ENCODE peak calls at places on chromosomes 7 and 10, in five cellular contexts. G is left ventricle myocardium inferior; Y is upper lobe of right lung; C is lower lobe of right lung; R is CD8-positive, alpha-beta T cell. E is an unnamed sample.
A peak's percentile ranks its signal among the peaks of the same experiment; 100 is the strongest.

GRCh38 chr10:119333146-119333792 is 125.9 kb downstream of the GRK5 start:
- DNase-seq in Y (no peak), G (no peak), R (peak; percentile 28), C (no peak), E (no peak)

GRCh38 chr10:68135362-68135761 is 26.1 kb downstream of the MYPN start:
- DNase-seq in R (no peak), G (no peak), Y (no peak), C (no peak), E (no peak)

GRCh38 chr7:133252858-133253521 is at the start of gene EXOC4:
- DNase-seq in R (peak; percentile 87), C (peak; percentile 87), G (peak; percentile 83), Y (peak; percentile 87), E (peak; percentile 79)

GRCh38 chr7:17339952-17340351 is 41.5 kb downstream of the AHR start:
- DNase-seq in R (no peak), G (no peak), C (no peak), Y (no peak), E (no peak)

GRCh38 chr10:90125406-90125805 is 424.0 kb downstream of the KIF20B start:
- DNase-seq in R (no peak), C (no peak), Y (no peak), G (no peak), E (no peak)

GRCh38 chr10:75211007-75211735 is 575 bp downstream of the VDAC2 start:
- DNase-seq in Y (no peak), G (no peak), C (no peak), R (no peak), E (no peak)

GRCh38 chr10:34080485-34081346 is 734.4 kb downstream of the PARD3 start:
- DNase-seq in R (no peak), Y (no peak), G (peak; percentile 44), C (no peak), E (no peak)

GRCh38 chr7:127474457-127474856 is 81.9 kb upstream of the ZNF800 start:
- DNase-seq in G (no peak), Y (no peak), R (no peak), C (no peak), E (no peak)

GRCh38 chr10:5684971-5685763 is 529 bp downstream of the TASOR2 start:
- DNase-seq in C (peak; percentile 75), G (peak; percentile 64), Y (peak; percentile 84), R (peak; percentile 55), E (no peak)

GRCh38 chr7:123570390-123571182 is 13.0 kb upstream of the NDUFA5 start:
- DNase-seq in R (no peak), G (no peak), C (no peak), Y (no peak), E (no peak)

GRCh38 chr7:48309720-48310119 is 138.5 kb downstream of the ABCA13 start:
- DNase-seq in G (no peak), Y (no peak), C (no peak), R (no peak), E (no peak)

GRCh38 chr10:133039107-133039822 is 48.5 kb upstream of the ADGRA1 start:
- DNase-seq in R (no peak), C (no peak), Y (no peak), G (no peak), E (no peak)

GRCh38 chr10:69211104-69211503 is 9.0 kb upstream of the HKDC1 start:
- DNase-seq in Y (no peak), G (no peak), C (no peak), R (no peak), E (no peak)

GRCh38 chr10:71643904-71644303 is 75.7 kb downstream of the C10orf105 start:
- DNase-seq in G (no peak), Y (no peak), R (no peak), C (no peak), E (no peak)
- TF ChIP-seq CTCF in G (no peak), Y (no peak), R (no peak), C (no peak), E (no peak)

GRCh38 chr10:110216240-110216639 is 8.8 kb downstream of the MXI1 start:
- DNase-seq in G (no peak), Y (no peak), R (no peak), C (no peak), E (no peak)

GRCh38 chr10:110216942-110217341 is 9.5 kb downstream of the MXI1 start:
- DNase-seq in R (no peak), Y (no peak), C (no peak), G (no peak), E (no peak)

GRCh38 chr10:110215751-110216150 is 8.3 kb downstream of the MXI1 start:
- DNase-seq in Y (no peak), G (no peak), C (no peak), R (no peak), E (no peak)

GRCh38 chr10:110218627-110219026 is 11.2 kb downstream of the MXI1 start:
- DNase-seq in G (no peak), C (peak; percentile 57), R (no peak), Y (no peak), E (no peak)

GRCh38 chr10:110217609-110218008 is 10.2 kb downstream of the MXI1 start:
- DNase-seq in G (no peak), R (no peak), Y (no peak), C (no peak), E (no peak)
- H3K4me1 ChIP-seq in G (peaks cover 100% of the 10 kb centered on the region), R (peaks cover 12% of the 10 kb centered on the region), Y (peaks cover 21% of the 10 kb centered on the region), C (peaks cover 42% of the 10 kb centered on the region), E (peaks cover 14% of the 10 kb centered on the region)

GRCh38 chr7:2759736-2760097 is 71.7 kb downstream of the AMZ1 start:
- DNase-seq in C (no peak), R (no peak), G (no peak), Y (no peak), E (no peak)

GRCh38 chr7:2761131-2761624 is 73.2 kb downstream of the AMZ1 start:
- DNase-seq in G (no peak), C (no peak), R (no peak), Y (no peak), E (no peak)

GRCh38 chr7:2760098-2760889 is 72.3 kb downstream of the AMZ1 start:
- DNase-seq in R (no peak), C (peak; percentile 72), G (peak; percentile 52), Y (peak; percentile 73), E (no peak)

GRCh38 chr7:2763607-2764006 is 75.6 kb downstream of the AMZ1 start:
- DNase-seq in R (no peak), Y (no peak), C (no peak), G (no peak), E (no peak)

GRCh38 chr7:2761801-2762497 is 73.9 kb downstream of the AMZ1 start:
- DNase-seq in R (no peak), Y (no peak), C (no peak), G (no peak), E (no peak)
- TF ChIP-seq CTCF in R (no peak), Y (no peak), C (no peak), G (no peak), E (no peak)

GRCh38 chr10:70459061-70459770 is 17.7 kb upstream of the NODAL start:
- DNase-seq in C (no peak), R (no peak), G (no peak), Y (no peak), E (no peak)
- H3K4me1 ChIP-seq in C (peaks cover 33% of the 10 kb centered on the region), R (peaks cover 11% of the 10 kb centered on the region), G (peaks cover 53% of the 10 kb centered on the region), Y (peaks cover 18% of the 10 kb centered on the region), E (no peaks in the 10 kb centered on the region)

GRCh38 chr7:38330861-38331709 is 57.6 kb upstream of the TARP start:
- DNase-seq in C (no peak), Y (no peak), R (no peak), G (no peak), E (no peak)
- TF ChIP-seq CTCF in C (no peak), Y (no peak), R (peak; percentile 37), G (no peak), E (no peak)

GRCh38 chr10:11719496-11719895 is 22.7 kb upstream of the ECHDC3 start:
- DNase-seq in G (no peak), Y (no peak), R (no peak), C (no peak), E (no peak)

GRCh38 chr10:11715815-11716494 is 26.2 kb upstream of the ECHDC3 start:
- DNase-seq in Y (peak; percentile 81), G (no peak), C (peak; percentile 83), R (no peak), E (no peak)

GRCh38 chr10:11714750-11715365 is 27.3 kb upstream of the ECHDC3 start:
- DNase-seq in G (no peak), Y (no peak), C (no peak), R (no peak), E (no peak)

GRCh38 chr10:11713963-11714362 is 28.2 kb upstream of the ECHDC3 start:
- DNase-seq in Y (no peak), C (no peak), G (no peak), R (no peak), E (no peak)

DNA sequence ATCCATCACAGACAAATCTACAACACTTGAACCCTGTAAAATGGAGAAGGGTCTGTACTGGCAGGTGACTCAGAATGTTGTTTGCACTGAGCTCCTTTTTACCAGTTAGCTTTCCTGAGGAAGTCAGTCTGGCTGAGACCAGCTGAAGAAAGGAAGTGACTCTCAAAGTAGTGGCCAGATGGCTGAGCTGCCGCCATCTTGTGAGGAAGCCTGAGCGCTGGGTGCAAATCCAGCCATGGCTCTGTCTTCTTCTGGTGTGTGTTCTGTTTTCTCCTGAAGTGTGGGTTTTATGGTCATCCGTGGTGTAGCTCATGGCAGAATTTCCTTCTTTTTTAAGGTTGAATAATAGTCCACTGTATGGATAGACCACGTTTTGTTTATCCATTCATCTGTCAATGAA is 25.5 kb upstream of the ECHDC3 start:
- DNase-seq in C (no peak), R (no peak), Y (no peak), G (no peak), E (no peak)
- H3K4me1 ChIP-seq in C (no peaks in the 10 kb centered on the region), R (no peaks in the 10 kb centered on the region), Y (no peaks in the 10 kb centered on the region), G (peaks cover 7% of the 10 kb centered on the region), E (peaks cover 7% of the 10 kb centered on the region)

GRCh38 chr10:116268976-116269375 is 4.0 kb downstream of the GFRA1 start:
- DNase-seq in R (no peak), C (no peak), Y (no peak), G (no peak), E (no peak)
- TF ChIP-seq CTCF in R (no peak), C (no peak), Y (no peak), G (peak; percentile 12), E (no peak)

DNA sequence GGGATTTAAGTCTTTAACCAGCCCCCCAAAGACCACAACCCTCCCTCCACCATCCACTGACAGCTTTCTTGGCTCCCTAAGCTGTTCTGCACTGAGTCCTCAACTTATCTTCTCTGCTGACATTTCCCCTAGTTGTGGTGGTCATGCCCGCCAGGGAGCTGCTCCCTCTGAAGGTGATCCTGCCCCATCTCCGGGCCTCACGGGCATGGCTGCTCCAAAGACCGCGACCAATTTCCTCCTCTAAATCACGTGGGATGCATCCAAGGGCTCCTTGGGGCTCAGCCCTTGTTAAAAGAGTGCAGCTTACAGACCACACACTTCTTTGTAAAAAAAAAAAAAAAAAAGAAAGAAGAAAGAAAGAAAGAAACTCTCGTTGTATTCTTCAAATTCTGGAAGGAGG is 27.1 kb upstream of the KLF6 start:
- DNase-seq in Y (no peak), R (no peak), G (no peak), C (no peak), E (no peak)
- H3K4me1 ChIP-seq in Y (peaks cover 37% of the 10 kb centered on the region), R (peaks cover 48% of the 10 kb centered on the region), G (peaks cover 55% of the 10 kb centered on the region), C (peaks cover 51% of the 10 kb centered on the region), E (peaks cover 36% of the 10 kb centered on the region)

E was measured in RWPE2.